ENCODE peak calls at places on chromosomes 16 and 17, in six cellular contexts. U is Peyer's patch, H is A673, P is sigmoid colon, I is psoas muscle, A is esophagus squamous epithelium. O is an unnamed sample. For H3K4me1, the result is how much of the 10 kb centered on the place peaks cover.

GRCh38 chr16:35174006-35174405 is 1714.6 kb downstream of the TP53TG3F start:
- DNase-seq in U (no peak), H (no peak), P (no peak), I (no peak), A (no peak), O (peak)

GRCh38 chr17:309361-309888 is 43.2 kb downstream of the RPH3AL start:
- DNase-seq in U (no peak), H (peak), P (no peak), I (peak), A (no peak), O (peak)

GRCh38 chr17:4087911-4088693 is 54.7 kb downstream of the ZZEF1 start:
- DNase-seq in U (no peak), H (no peak), P (no peak), I (peak), A (no peak), O (no peak)

GRCh38 chr16:31696968-31697743 is 169.5 kb downstream of the AHSP start:
- DNase-seq in U (no peak), H (peak), P (no peak), I (no peak), A (no peak), O (no peak)

GRCh38 chr16:11092788-11093577 is 148.6 kb downstream of the CLEC16A start:
- DNase-seq in U (no peak), H (no peak), P (no peak), I (no peak), A (no peak), O (peak)

GRCh38 chr17:76538281-76538931 is 897 bp upstream of the CYGB start:
- DNase-seq in U (no peak), H (no peak), P (no peak), I (no peak), A (no peak), O (peak)

GRCh38 chr16:17519556-17519955 is 48.8 kb upstream of the XYLT1 start:
- DNase-seq in U (no peak), H (no peak), P (no peak), I (no peak), A (no peak), O (no peak)

GRCh38 chr17:64315032-64315490 is 52.0 kb upstream of the TEX2 start:
- DNase-seq in U (peak), H (no peak), P (peak), I (peak), A (no peak), O (peak)

GRCh38 chr16:67407788-67408452 is 8.4 kb downstream of the ZDHHC1 start:
- DNase-seq in U (no peak), H (no peak), P (no peak), I (no peak), A (no peak), O (no peak)

GRCh38 chr17:19317359-19318095 is 45.0 kb downstream of the B9D1 start:
- DNase-seq in U (peak), H (peak), P (peak), I (peak), A (no peak), O (peak)

GRCh38 chr16:77359065-77359502 is 75.8 kb downstream of the ADAMTS18 start:
- DNase-seq in U (no peak), H (no peak), P (no peak), I (no peak), A (no peak), O (no peak)

GRCh38 chr16:52265446-52265861 is 281.5 kb downstream of the TOX3 start:
- DNase-seq in U (no peak), H (no peak), P (no peak), I (no peak), A (no peak), O (no peak)

DNA sequence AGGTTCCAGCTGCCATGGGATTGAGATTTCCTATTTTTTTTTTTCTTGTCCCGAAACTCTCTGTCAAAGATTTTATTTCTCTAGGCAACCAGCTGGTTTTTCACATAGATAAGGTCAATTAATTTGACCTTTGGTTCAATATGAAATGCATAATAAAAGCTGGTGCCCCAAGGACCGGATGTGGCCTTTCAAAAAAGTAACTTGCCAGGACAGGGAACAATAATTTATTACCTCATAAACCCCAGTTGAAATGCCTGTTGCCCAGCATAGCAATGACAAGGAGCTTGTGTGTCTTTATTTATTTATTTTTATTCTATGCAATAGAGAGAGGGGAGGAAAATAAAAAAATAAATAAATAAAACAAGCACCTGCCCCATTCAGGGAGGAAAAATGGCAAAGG is 472.7 kb downstream of the KCNJ2 start:
- DNase-seq in U (no peak), H (no peak), P (no peak), I (no peak), A (no peak), O (no peak)
- H3K27ac ChIP-seq in U (no peak), H (no peak), P (no peak), I (no peak), A (no peak), O (no peak)

DNA sequence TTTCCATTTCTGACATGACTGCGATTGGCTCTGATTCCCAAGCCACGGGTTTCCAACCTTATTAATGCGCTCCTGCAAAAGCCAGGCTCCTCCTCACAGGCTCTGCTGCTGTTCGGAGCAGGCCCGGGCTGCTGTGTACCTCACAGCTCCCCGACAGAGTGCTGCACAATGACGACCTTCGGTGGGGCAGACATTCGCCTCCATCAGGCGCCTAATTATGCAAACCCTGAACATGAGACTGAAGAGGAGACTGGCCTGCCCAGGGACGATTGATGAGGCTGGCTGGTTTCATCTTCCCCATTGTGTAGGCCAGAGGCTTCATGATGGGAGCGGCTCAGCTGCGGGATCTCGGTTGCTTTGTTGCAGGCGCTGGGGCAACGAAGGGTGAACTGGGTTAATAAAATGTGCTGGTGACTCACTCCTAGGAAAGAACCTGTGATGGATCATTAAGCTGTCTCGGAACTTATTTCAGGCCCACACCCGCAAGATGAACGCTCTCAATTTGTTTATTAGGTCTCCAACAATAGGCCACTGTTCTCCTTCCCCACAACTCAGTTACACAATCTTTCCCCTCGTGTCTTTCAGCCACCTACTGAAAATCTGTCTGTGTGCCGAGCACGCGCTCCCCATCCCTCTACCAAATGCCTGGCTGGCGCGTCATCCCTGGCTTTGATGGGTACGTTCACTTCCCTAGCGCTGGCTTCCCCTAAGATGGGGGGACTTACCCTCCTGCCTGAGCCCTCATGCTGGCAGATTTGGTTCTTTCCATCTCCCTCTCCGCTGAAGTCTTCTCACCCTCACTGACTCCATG is 27.2 kb upstream of the TOB1 start:
- DNase-seq in U (no peak), H (peak), P (peak), I (no peak), A (no peak), O (no peak)
- H3K4me1 ChIP-seq in U (under half), H (under half), P (under half), I (under half), A (under half), O (under half)

DNA sequence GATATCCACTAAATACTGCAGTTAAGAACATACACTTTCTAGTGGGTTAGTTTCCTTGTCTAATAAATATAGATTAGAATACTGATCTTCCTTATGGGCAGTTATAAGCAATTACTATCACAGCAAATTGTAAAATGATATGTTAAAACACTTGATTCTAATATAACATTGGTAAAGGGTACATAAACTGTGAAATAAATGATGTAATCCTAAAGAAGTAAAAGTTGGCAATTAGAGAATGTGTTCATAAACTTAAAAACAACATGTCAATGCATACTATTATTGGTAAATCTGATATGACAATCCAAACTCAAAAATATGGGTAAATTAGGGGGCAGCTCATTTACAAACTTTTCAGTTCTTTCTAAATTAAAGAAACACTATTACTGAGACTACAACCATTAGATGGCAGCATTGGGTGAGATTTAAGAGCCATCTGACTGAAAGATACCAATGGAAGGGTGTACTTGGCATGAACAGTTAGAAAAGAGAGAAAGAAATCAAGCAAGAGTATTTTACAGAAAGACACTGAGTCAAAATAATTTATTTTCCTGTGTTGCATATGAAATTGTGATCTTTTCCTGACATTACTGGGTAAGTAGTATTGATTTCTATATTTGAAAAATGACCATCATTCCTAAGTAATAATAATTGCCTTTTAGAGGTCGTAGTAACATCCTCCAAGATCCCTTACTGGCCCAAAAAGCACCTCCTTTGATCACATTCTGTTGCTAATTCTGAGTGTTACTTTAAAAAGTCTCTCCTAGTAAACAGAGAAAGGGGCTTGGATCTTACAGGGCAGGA is 119.6 kb downstream of the SPAG9 start:
- DNase-seq in U (no peak), H (peak), P (no peak), I (no peak), A (no peak), O (no peak)
- TF ChIP-seq CTCF in U (peak), H (peak), P (peak), I (peak), A (peak), O (peak)

GRCh38 chr16:69858196-69859104 is 92.7 kb upstream of the CLEC18A start:
- DNase-seq in U (no peak), H (no peak), P (no peak), I (no peak), A (no peak), O (no peak)

GRCh38 chr16:69859105-69859969 is 91.8 kb upstream of the CLEC18A start:
- DNase-seq in U (no peak), H (peak), P (no peak), I (no peak), A (no peak), O (no peak)

GRCh38 chr16:69861276-69862030 is 89.7 kb upstream of the CLEC18A start:
- DNase-seq in U (no peak), H (no peak), P (peak), I (no peak), A (no peak), O (no peak)

GRCh38 chr16:69863882-69864281 is 87.3 kb upstream of the CLEC18A start:
- DNase-seq in U (no peak), H (no peak), P (no peak), I (no peak), A (no peak), O (no peak)

DNA sequence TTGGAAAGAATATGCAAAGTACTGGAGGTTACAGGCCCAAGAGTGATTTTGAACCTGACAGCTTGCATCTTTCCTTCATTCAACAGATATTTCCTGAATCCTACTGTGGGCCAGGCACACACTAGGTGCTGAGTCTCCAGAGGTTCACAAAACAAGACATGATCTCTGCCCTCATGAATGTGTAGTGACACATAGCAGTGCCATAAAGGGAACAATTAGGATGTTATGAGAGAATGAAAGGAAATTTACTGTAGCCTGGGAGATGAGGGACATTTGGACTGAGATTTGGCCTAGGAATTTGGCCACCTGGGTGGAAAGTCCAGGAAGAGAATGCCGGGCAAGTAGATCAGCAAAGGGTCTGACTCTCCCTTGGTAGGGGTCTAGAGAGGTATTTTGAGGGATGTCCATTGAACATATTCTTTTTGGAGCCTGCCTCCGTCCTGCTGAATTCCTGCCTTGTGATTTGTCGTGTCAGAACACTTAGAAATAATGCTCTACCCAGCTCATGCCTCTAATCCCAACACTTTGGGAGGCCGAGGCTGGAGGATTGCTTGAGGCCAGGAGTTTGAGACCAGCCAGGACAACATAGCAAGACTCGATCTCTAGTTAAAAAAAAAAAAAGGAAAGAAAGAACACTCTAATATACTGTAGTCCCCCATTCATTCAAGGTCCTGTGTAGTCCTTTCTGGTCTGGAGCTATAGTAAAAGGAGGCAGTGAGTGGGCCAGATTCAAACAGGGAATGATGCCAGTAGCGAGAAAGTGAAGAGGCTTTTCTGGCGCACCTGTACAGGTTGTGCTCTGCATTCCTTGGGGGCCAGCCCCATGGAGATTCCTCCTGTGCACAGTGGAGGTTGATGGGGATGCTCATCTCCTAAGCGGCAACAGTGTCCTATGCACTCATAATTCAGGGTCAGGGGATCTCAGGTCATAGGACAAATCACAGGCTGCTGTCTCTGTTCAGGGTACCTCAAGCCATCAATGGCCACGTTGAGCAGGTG is 90.6 kb upstream of the CLEC18A start:
- DNase-seq in U (no peak), H (no peak), P (no peak), I (no peak), A (no peak), O (no peak)
- H3K27ac ChIP-seq in U (peak), H (no peak), P (peak), I (peak), A (peak), O (peak)

GRCh38 chr17:78345172-78345571 is 14.7 kb downstream of the SOCS3 start:
- DNase-seq in U (no peak), H (no peak), P (no peak), I (no peak), A (no peak), O (no peak)

GRCh38 chr17:78346605-78347250 is 13.1 kb downstream of the SOCS3 start:
- DNase-seq in U (no peak), H (no peak), P (no peak), I (no peak), A (no peak), O (no peak)

GRCh38 chr17:78344666-78345065 is 15.2 kb downstream of the SOCS3 start:
- DNase-seq in U (no peak), H (no peak), P (no peak), I (no peak), A (no peak), O (no peak)

GRCh38 chr17:78347453-78347852 is 12.4 kb downstream of the SOCS3 start:
- DNase-seq in U (no peak), H (no peak), P (no peak), I (no peak), A (no peak), O (peak)

GRCh38 chr17:78345791-78346494 is 13.9 kb downstream of the SOCS3 start:
- DNase-seq in U (no peak), H (no peak), P (no peak), I (no peak), A (no peak), O (no peak)
- H3K4me1 ChIP-seq in U (under half), H (under half), P (under half), I (half or more), A (under half), O (half or more)

GRCh38 chr16:86093801-86094750 is 195.1 kb downstream of the IRF8 start:
- DNase-seq in U (no peak), H (no peak), P (peak), I (no peak), A (no peak), O (peak)
- TF ChIP-seq CTCF in U (no peak), H (peak), P (no peak), I (no peak), A (no peak), O (peak)

GRCh38 chr17:71024172-71024571 is 854.8 kb downstream of the KCNJ2 start:
- DNase-seq in U (no peak), H (no peak), P (no peak), I (no peak), A (no peak), O (no peak)
- H3K27ac ChIP-seq in U (no peak), H (no peak), P (no peak), I (no peak), A (no peak), O (no peak)